ENCODE peak calls at places on chromosomes 5 and 9, in eight cellular contexts. One of them, this sample, is unnamed.
A peak's percentile ranks its signal among the peaks of the same experiment; 100 is the strongest.

GRCh38 chr9:80797427-80797825 is 891.9 kb downstream of the TLE1 start:
- DNase-seq in A673: peak; percentile 23
- DNase-seq in uterus: no peak
- DNase-seq in left lung: no peak
- DNase-seq in heart left ventricle: no peak
- DNase-seq in adrenal gland: no peak
- DNase-seq in spleen: no peak
- DNase-seq in AG04450: no peak
- DNase-seq in this sample: no peak

GRCh38 chr9:1077616-1078015 is 27.5 kb downstream of the DMRT2 start:
- DNase-seq in left lung: no peak
- DNase-seq in spleen: no peak
- DNase-seq in uterus: no peak
- DNase-seq in AG04450: no peak
- DNase-seq in adrenal gland: no peak
- DNase-seq in A673: no peak
- DNase-seq in heart left ventricle: no peak
- DNase-seq in this sample: no peak

GRCh38 chr5:96244696-96245095 is 188.4 kb downstream of the PCSK1 start:
- DNase-seq in left lung: no peak
- DNase-seq in heart left ventricle: no peak
- DNase-seq in A673: no peak
- DNase-seq in AG04450: no peak
- DNase-seq in adrenal gland: no peak
- DNase-seq in spleen: no peak
- DNase-seq in uterus: no peak
- DNase-seq in this sample: no peak

GRCh38 chr9:385818-386398 is 171.2 kb downstream of the DOCK8 start:
- DNase-seq in A673: peak; percentile 66
- DNase-seq in heart left ventricle: no peak
- DNase-seq in left lung: no peak
- DNase-seq in uterus: peak; percentile 58
- DNase-seq in AG04450: peak; percentile 6
- DNase-seq in spleen: no peak
- DNase-seq in adrenal gland: peak; percentile 64
- DNase-seq in this sample: no peak

GRCh38 chr5:91032125-91032524 is 351.0 kb downstream of the ARRDC3 start:
- DNase-seq in spleen: no peak
- DNase-seq in uterus: no peak
- DNase-seq in heart left ventricle: no peak
- DNase-seq in left lung: no peak
- DNase-seq in adrenal gland: no peak
- DNase-seq in AG04450: no peak
- DNase-seq in A673: no peak
- DNase-seq in this sample: no peak

GRCh38 chr5:93088997-93089396 is 492.0 kb downstream of the NR2F1-AS1 start:
- DNase-seq in heart left ventricle: no peak
- DNase-seq in left lung: no peak
- DNase-seq in spleen: no peak
- DNase-seq in A673: no peak
- DNase-seq in uterus: no peak
- DNase-seq in adrenal gland: no peak
- DNase-seq in AG04450: no peak
- DNase-seq in this sample: no peak

GRCh38 chr5:154288145-154288544 is 97.6 kb downstream of the GALNT10 start:
- DNase-seq in left lung: no peak
- DNase-seq in A673: no peak
- DNase-seq in heart left ventricle: no peak
- DNase-seq in AG04450: no peak
- DNase-seq in uterus: peak; percentile 20
- DNase-seq in spleen: no peak
- DNase-seq in adrenal gland: no peak
- DNase-seq in this sample: no peak

GRCh38 chr9:96052703-96053102 is 177.2 kb downstream of the ERCC6L2 start:
- DNase-seq in heart left ventricle: no peak
- DNase-seq in A673: no peak
- DNase-seq in uterus: no peak
- DNase-seq in AG04450: no peak
- DNase-seq in left lung: no peak
- DNase-seq in adrenal gland: no peak
- DNase-seq in spleen: no peak
- DNase-seq in this sample: no peak

GRCh38 chr9:117354252-117354847 is 60.5 kb downstream of the ASTN2 start:
- DNase-seq in AG04450: no peak
- DNase-seq in adrenal gland: no peak
- DNase-seq in spleen: no peak
- DNase-seq in uterus: no peak
- DNase-seq in A673: no peak
- DNase-seq in heart left ventricle: no peak
- DNase-seq in left lung: no peak
- DNase-seq in this sample: no peak

GRCh38 chr5:102865171-102865509 is 110.0 kb downstream of the PAM start:
- DNase-seq in spleen: no peak
- DNase-seq in A673: no peak
- DNase-seq in adrenal gland: no peak
- DNase-seq in AG04450: no peak
- DNase-seq in left lung: no peak
- DNase-seq in heart left ventricle: no peak
- DNase-seq in uterus: no peak
- DNase-seq in this sample: no peak

GRCh38 chr5:151038801-151039238 is 18.4 kb downstream of the GPX3 start:
- DNase-seq in uterus: no peak
- DNase-seq in left lung: no peak
- DNase-seq in heart left ventricle: peak; percentile 48
- DNase-seq in A673: no peak
- DNase-seq in AG04450: no peak
- DNase-seq in adrenal gland: peak; percentile 30
- DNase-seq in spleen: peak; percentile 62
- DNase-seq in this sample: peak; percentile 69

GRCh38 chr5:167952278-167952990 is 339.0 kb upstream of the WWC1 start:
- DNase-seq in A673: no peak
- DNase-seq in adrenal gland: no peak
- DNase-seq in left lung: no peak
- DNase-seq in heart left ventricle: no peak
- DNase-seq in spleen: no peak
- DNase-seq in AG04450: no peak
- DNase-seq in uterus: no peak
- DNase-seq in this sample: no peak

GRCh38 chr9:108443741-108444140 is 412.0 kb downstream of the ACTL7B start:
- DNase-seq in AG04450: peak; percentile 18
- DNase-seq in spleen: no peak
- DNase-seq in left lung: no peak
- DNase-seq in uterus: no peak
- DNase-seq in A673: no peak
- DNase-seq in heart left ventricle: no peak
- DNase-seq in adrenal gland: no peak
- DNase-seq in this sample: no peak

GRCh38 chr9:26950521-26950920 is 3.5 kb upstream of the PLAA start:
- DNase-seq in heart left ventricle: no peak
- DNase-seq in A673: no peak
- DNase-seq in left lung: no peak
- DNase-seq in AG04450: no peak
- DNase-seq in adrenal gland: no peak
- DNase-seq in spleen: no peak
- DNase-seq in uterus: no peak
- DNase-seq in this sample: no peak

GRCh38 chr9:80156262-80156661 is 584.5 kb downstream of the TLE4 start:
- DNase-seq in uterus: no peak
- DNase-seq in AG04450: no peak
- DNase-seq in heart left ventricle: no peak
- DNase-seq in adrenal gland: no peak
- DNase-seq in left lung: no peak
- DNase-seq in A673: no peak
- DNase-seq in spleen: no peak
- DNase-seq in this sample: no peak

GRCh38 chr9:99264070-99264469 is 42.0 kb downstream of the SEC61B start:
- DNase-seq in left lung: no peak
- DNase-seq in A673: peak; percentile 42
- DNase-seq in AG04450: no peak
- DNase-seq in heart left ventricle: no peak
- DNase-seq in spleen: no peak
- DNase-seq in uterus: no peak
- DNase-seq in adrenal gland: no peak
- DNase-seq in this sample: no peak

GRCh38 chr5:124649548-124650501 is 96.6 kb downstream of the ZNF608 start:
- DNase-seq in spleen: peak; percentile 95
- DNase-seq in A673: peak; percentile 43
- DNase-seq in heart left ventricle: peak; percentile 86
- DNase-seq in AG04450: peak; percentile 74
- DNase-seq in adrenal gland: peak; percentile 65
- DNase-seq in uterus: peak; percentile 22
- DNase-seq in left lung: peak; percentile 92
- DNase-seq in this sample: peak; percentile 76

GRCh38 chr5:39176740-39177628 is 42.4 kb downstream of the FYB1 start:
- DNase-seq in heart left ventricle: no peak
- DNase-seq in uterus: no peak
- DNase-seq in A673: no peak
- DNase-seq in spleen: no peak
- DNase-seq in adrenal gland: no peak
- DNase-seq in left lung: no peak
- DNase-seq in AG04450: no peak
- DNase-seq in this sample: no peak

GRCh38 chr9:133597316-133597957 is 11.8 kb downstream of the FAM163B start:
- DNase-seq in spleen: no peak
- DNase-seq in left lung: no peak
- DNase-seq in heart left ventricle: no peak
- DNase-seq in adrenal gland: no peak
- DNase-seq in AG04450: no peak
- DNase-seq in uterus: no peak
- DNase-seq in A673: no peak
- DNase-seq in this sample: no peak

GRCh38 chr9:90651246-90651645 is 8.6 kb upstream of the DIRAS2 start:
- DNase-seq in A673: no peak
- DNase-seq in AG04450: no peak
- DNase-seq in uterus: no peak
- DNase-seq in spleen: no peak
- DNase-seq in adrenal gland: no peak
- DNase-seq in left lung: no peak
- DNase-seq in heart left ventricle: no peak
- DNase-seq in this sample: no peak
- H3K4me3 ChIP-seq in A673: no peak overlapping the region
- H3K4me3 ChIP-seq in AG04450: no peak overlapping the region
- H3K4me3 ChIP-seq in uterus: no peak overlapping the region
- H3K4me3 ChIP-seq in spleen: no peak overlapping the region
- H3K4me3 ChIP-seq in adrenal gland: no peak overlapping the region
- H3K4me3 ChIP-seq in left lung: no peak overlapping the region
- H3K4me3 ChIP-seq in heart left ventricle: no peak overlapping the region
- H3K4me3 ChIP-seq in this sample: no peak overlapping the region

GRCh38 chr9:98215821-98216220 is 23.4 kb upstream of the CORO2A start:
- DNase-seq in adrenal gland: peak; percentile 62
- DNase-seq in heart left ventricle: no peak
- DNase-seq in uterus: no peak
- DNase-seq in A673: no peak
- DNase-seq in left lung: no peak
- DNase-seq in spleen: peak; percentile 53
- DNase-seq in AG04450: no peak
- DNase-seq in this sample: no peak
- TF ChIP-seq CTCF in adrenal gland: peak; percentile 42
- TF ChIP-seq CTCF in heart left ventricle: no peak
- TF ChIP-seq CTCF in uterus: peak; percentile 3
- TF ChIP-seq CTCF in A673: peak; percentile 31
- TF ChIP-seq CTCF in left lung: no peak
- TF ChIP-seq CTCF in spleen: peak; percentile 43
- TF ChIP-seq CTCF in AG04450: peak; percentile 48
- TF ChIP-seq CTCF in this sample: peak; percentile 12

DNA sequence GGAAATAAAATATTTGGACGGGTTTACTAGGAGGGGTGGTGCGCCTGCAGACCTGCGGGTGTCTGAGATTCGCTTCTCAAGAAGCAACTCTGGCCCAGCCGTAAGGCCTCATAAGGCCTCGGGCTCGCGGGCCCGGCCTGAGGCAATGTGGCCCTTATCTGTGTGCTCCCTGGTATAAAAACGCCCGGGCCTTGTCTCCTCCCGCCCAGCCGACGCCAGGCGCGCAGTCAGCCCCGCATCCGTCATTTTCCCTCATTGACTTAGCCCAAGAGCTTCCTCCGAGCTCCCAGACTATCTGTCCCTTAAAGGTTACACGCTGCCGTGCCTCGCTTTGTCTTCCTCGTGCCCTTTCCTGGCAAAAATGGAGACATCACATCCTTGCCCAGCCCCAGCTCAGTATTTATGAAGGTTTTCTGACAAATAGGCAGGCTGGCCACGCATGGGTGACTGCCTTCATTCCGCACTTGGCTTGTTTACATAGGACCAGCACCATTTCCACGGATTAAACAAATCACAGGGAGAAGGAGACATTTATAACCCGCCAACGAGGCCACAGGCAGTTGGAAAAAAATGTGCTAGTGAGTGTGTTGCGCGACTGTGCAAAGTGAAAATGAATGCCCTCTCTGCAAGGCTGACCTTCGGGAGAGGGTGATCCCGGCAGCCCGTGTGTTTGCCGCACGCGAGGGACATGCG is 74.5 kb upstream of the TBCA start:
- DNase-seq in adrenal gland: no peak
- DNase-seq in AG04450: no peak
- DNase-seq in uterus: no peak
- DNase-seq in heart left ventricle: no peak
- DNase-seq in left lung: no peak
- DNase-seq in A673: no peak
- DNase-seq in spleen: no peak
- DNase-seq in this sample: no peak
- H3K27me3 ChIP-seq in adrenal gland: no peaks in the 10 kb centered on the region
- H3K27me3 ChIP-seq in AG04450: no peaks in the 10 kb centered on the region
- H3K27me3 ChIP-seq in uterus: peaks cover 8% of the 10 kb centered on the region
- H3K27me3 ChIP-seq in heart left ventricle: peaks cover 51% of the 10 kb centered on the region
- H3K27me3 ChIP-seq in left lung: peaks cover 83% of the 10 kb centered on the region
- H3K27me3 ChIP-seq in A673: peaks cover 48% of the 10 kb centered on the region
- H3K27me3 ChIP-seq in spleen: no peaks in the 10 kb centered on the region
- H3K27me3 ChIP-seq in this sample: no peaks in the 10 kb centered on the region

GRCh38 chr9:3480353-3480655 is 45.5 kb downstream of the RFX3 start:
- DNase-seq in A673: no peak
- DNase-seq in uterus: no peak
- DNase-seq in adrenal gland: no peak
- DNase-seq in heart left ventricle: no peak
- DNase-seq in spleen: no peak
- DNase-seq in left lung: no peak
- DNase-seq in AG04450: no peak
- DNase-seq in this sample: no peak
- H3K4me3 ChIP-seq in A673: no peak overlapping the region
- H3K4me3 ChIP-seq in uterus: no peak overlapping the region
- H3K4me3 ChIP-seq in adrenal gland: no peak overlapping the region
- H3K4me3 ChIP-seq in heart left ventricle: no peak overlapping the region
- H3K4me3 ChIP-seq in spleen: no peak overlapping the region
- H3K4me3 ChIP-seq in left lung: no peak overlapping the region
- H3K4me3 ChIP-seq in AG04450: no peak overlapping the region
- H3K4me3 ChIP-seq in this sample: no peak overlapping the region